ENCODE peak calls at places on chromosomes 4 and X, in seven cellular contexts. M, H, L, P, Q, D and N are unnamed samples.

GRCh38 chr4:123616970-123617392 is 220.4 kb downstream of the SPRY1 start:
- DNase-seq in M (peak; percentile 81), H (peak; percentile 34), L (no peak), P (no peak), Q (peak; percentile 61), D (no peak), N (no peak)

GRCh38 chr4:53644607-53645006 is 53.3 kb upstream of the LNX1 start:
- DNase-seq in M (no peak), H (no peak), L (no peak), P (no peak), Q (no peak), D (no peak), N (no peak)

GRCh38 chrX:78759081-78759480 is 11.6 kb downstream of the LPAR4 start:
- DNase-seq in M (no peak), H (no peak), L (no peak), P (no peak), Q (no peak), D (no peak), N (no peak)

GRCh38 chrX:77087529-77088169 is 359.5 kb upstream of the FGF16 start:
- DNase-seq in M (peak; percentile 90), H (no peak), L (peak; percentile 92), P (no peak), Q (peak; percentile 13), D (peak; percentile 33), N (no peak)

GRCh38 chr4:70722199-70722791 is 531 bp downstream of the RUFY3 start:
- DNase-seq in M (no peak), H (no peak), L (no peak), P (no peak), Q (peak; percentile 76), D (no peak), N (no peak)

GRCh38 chr4:83548151-83548905 is 12.4 kb downstream of the GPAT3 start:
- DNase-seq in M (peak; percentile 88), H (no peak), L (peak; percentile 88), P (peak; percentile 55), Q (peak; percentile 96), D (peak; percentile 96), N (no peak)

GRCh38 chr4:169724251-169724650 is 33.5 kb downstream of the HPF1 start:
- DNase-seq in M (no peak), H (no peak), L (no peak), P (no peak), Q (peak; percentile 82), D (no peak), N (no peak)

GRCh38 chr4:123659759-123660158 is 263.2 kb downstream of the SPRY1 start:
- DNase-seq in M (peak; percentile 37), H (no peak), L (peak; percentile 39), P (no peak), Q (no peak), D (no peak), N (no peak)

GRCh38 chr4:93384897-93385296 is 443.7 kb upstream of the ATOH1 start:
- DNase-seq in M (peak; percentile 49), H (no peak), L (no peak), P (no peak), Q (no peak), D (no peak), N (no peak)

GRCh38 chr4:8906991-8907595 is 35.5 kb upstream of the HMX1 start:
- DNase-seq in M (no peak), H (no peak), L (no peak), P (no peak), Q (no peak), D (no peak), N (peak; percentile 83)

GRCh38 chr4:151931563-151931962 is 170.8 kb upstream of the GATB start:
- DNase-seq in M (no peak), H (no peak), L (no peak), P (no peak), Q (no peak), D (no peak), N (no peak)

GRCh38 chr4:151935411-151935810 is 174.6 kb upstream of the GATB start:
- DNase-seq in M (no peak), H (no peak), L (no peak), P (no peak), Q (no peak), D (no peak), N (peak; percentile 54)

GRCh38 chr4:151930372-151930771 is 169.6 kb upstream of the GATB start:
- DNase-seq in M (no peak), H (no peak), L (no peak), P (no peak), Q (no peak), D (no peak), N (no peak)

GRCh38 chr4:151934766-151935165 is 174.0 kb upstream of the GATB start:
- DNase-seq in M (no peak), H (no peak), L (no peak), P (no peak), Q (no peak), D (no peak), N (peak; percentile 34)

GRCh38 chr4:151933122-151933827 is 172.5 kb upstream of the GATB start:
- DNase-seq in M (no peak), H (no peak), L (no peak), P (no peak), Q (no peak), D (no peak), N (no peak)
- TF ChIP-seq CTCF in M (no peak), H (no peak), L (no peak), P (no peak), Q (no peak), D (no peak), N (no peak)

GRCh38 chr4:11223261-11223660 is 205.4 kb downstream of the HS3ST1 start:
- DNase-seq in M (no peak), H (no peak), L (no peak), P (no peak), Q (no peak), D (no peak), N (no peak)

GRCh38 chr4:11216520-11216919 is 212.2 kb downstream of the HS3ST1 start:
- DNase-seq in M (no peak), H (no peak), L (no peak), P (no peak), Q (no peak), D (no peak), N (no peak)

GRCh38 chr4:11214281-11214680 is 214.4 kb downstream of the HS3ST1 start:
- DNase-seq in M (no peak), H (no peak), L (peak; percentile 7), P (no peak), Q (no peak), D (no peak), N (no peak)

GRCh38 chr4:11218692-11219091 is 210.0 kb downstream of the HS3ST1 start:
- DNase-seq in M (no peak), H (no peak), L (no peak), P (no peak), Q (no peak), D (no peak), N (no peak)
- TF ChIP-seq CTCF in M (no peak), H (no peak), L (no peak), P (no peak), Q (no peak), D (no peak), N (no peak)

GRCh38 chr4:137981277-137981676 is 260.9 kb downstream of the SLC7A11 start:
- DNase-seq in M (no peak), H (no peak), L (no peak), P (no peak), Q (peak; percentile 35), D (no peak), N (no peak)
- TF ChIP-seq CTCF in M (no peak), H (no peak), L (no peak), P (no peak), Q (peak; percentile 21), D (peak; percentile 19), N (no peak)

DNA sequence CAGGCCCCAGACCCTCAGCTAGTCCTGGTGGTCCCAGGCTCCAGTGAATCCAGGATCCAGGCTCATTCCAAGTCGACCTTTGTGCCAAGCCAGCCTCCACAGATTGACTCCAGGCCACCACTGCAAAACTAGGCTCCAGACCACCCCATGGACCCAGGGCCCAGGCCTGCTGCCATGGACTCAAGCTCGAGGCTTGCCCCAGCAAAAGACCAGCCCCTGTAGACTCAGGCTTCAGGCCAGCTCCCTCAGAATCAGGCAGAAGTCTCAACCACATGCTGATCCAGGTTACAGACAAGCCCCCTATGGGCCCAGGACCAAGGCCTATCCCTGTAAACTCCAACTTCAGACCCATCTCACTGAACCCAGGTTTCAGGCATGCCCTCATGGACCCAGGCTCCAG is 692.4 kb downstream of the PCDH19 start:
- DNase-seq in M (no peak), H (no peak), L (no peak), P (no peak), Q (no peak), D (no peak), N (no peak)
- TF ChIP-seq CTCF in M (no peak), H (no peak), L (no peak), P (no peak), Q (no peak), D (no peak), N (no peak)

GRCh38 chr4:107896158-107896645 is 35.1 kb upstream of the CYP2U1 start:
- DNase-seq in M (peak; percentile 97), H (no peak), L (peak; percentile 36), P (no peak), Q (peak; percentile 94), D (peak; percentile 93), N (no peak)
- TF ChIP-seq CTCF in M (no peak), H (no peak), L (no peak), P (no peak), Q (no peak), D (no peak), N (no peak)

DNA sequence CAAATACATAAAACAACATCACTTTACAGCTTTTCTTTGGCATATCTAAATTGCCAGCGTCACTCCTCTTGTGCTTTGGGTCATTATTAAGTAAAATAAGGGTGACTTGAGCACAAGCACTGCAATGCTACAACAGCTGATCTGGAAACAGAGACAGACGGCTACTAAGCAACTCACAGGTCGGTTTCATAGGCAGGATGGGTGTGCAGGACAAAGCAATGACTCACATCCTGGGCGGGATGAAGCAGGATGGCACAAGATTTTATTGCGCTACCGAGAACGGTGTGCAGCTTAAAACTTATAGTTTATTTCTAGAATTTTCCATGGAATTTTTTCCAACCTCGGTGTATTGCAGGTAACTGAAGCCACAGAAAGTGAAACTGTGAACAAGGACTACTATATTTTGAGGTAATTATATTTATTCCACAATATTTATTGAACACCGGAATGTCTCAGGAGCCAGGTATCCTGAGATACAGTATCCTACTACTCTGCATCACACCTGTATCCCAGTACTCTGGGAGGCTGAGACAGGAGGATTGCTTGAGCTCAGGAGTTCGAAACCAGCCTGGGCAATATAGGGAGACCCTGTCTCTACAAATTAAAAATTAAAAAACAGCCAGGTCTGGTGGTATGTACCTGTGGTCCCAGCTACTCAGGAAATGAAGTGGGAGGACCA is 215.5 kb downstream of the APBB2 start:
- DNase-seq in M (peak; percentile 66), H (no peak), L (no peak), P (no peak), Q (peak; percentile 49), D (peak; percentile 42), N (no peak)
- TF ChIP-seq CTCF in M (no peak), H (no peak), L (no peak), P (no peak), Q (no peak), D (no peak), N (no peak)